ENCODE peak calls at places on chromosomes 7 and 10, in eight cellular contexts. N is ascending aorta, D is H9, Y is BJ, O is astrocyte of the spinal cord, S is tibial nerve, W is glutamatergic neuron, Q is GM12865. C is an unnamed sample.
A peak's percentile ranks its signal among the peaks of the same experiment; 100 is the strongest.

GRCh38 chr10:43584051-43584450 is 9.6 kb upstream of the ZNF239 start:
- DNase-seq in Q (no peak), W (no peak), N (no peak), Y (no peak), D (no peak), O (no peak), S (no peak), C (no peak)

GRCh38 chr10:79018591-79019011 is 50.2 kb upstream of the ZMIZ1 start:
- DNase-seq in W (no peak), Y (no peak), O (no peak), D (no peak), Q (no peak), S (no peak), N (no peak), C (no peak)

GRCh38 chr10:132507467-132507955 is 30.1 kb upstream of the INPP5A start:
- DNase-seq in S (no peak), W (no peak), Q (no peak), Y (no peak), N (no peak), O (no peak), D (peak; percentile 13), C (peak; percentile 9)

GRCh38 chr7:69364814-69365587 is 233.3 kb upstream of the AUTS2 start:
- DNase-seq in Q (peak; percentile 9), N (no peak), Y (no peak), D (no peak), S (no peak), W (no peak), O (no peak), C (no peak)

GRCh38 chr7:27053153-27053552 is 42.6 kb downstream of the HOXA1 start:
- DNase-seq in N (no peak), Y (no peak), W (no peak), Q (no peak), S (no peak), O (no peak), D (peak; percentile 39), C (no peak)

GRCh38 chr7:151327659-151328058 is 14.0 kb upstream of the NUB1 start:
- DNase-seq in N (no peak), Y (no peak), D (no peak), S (no peak), O (peak; percentile 29), W (no peak), Q (no peak), C (no peak)

GRCh38 chr7:139896288-139896687 is 67.2 kb downstream of the TBXAS1 start:
- DNase-seq in N (no peak), Y (no peak), O (no peak), S (no peak), D (no peak), Q (no peak), W (no peak), C (no peak)

GRCh38 chr7:28239823-28240204 is 59.2 kb upstream of the JAZF1 start:
- DNase-seq in S (no peak), Q (no peak), O (no peak), N (no peak), Y (no peak), W (no peak), D (no peak), C (no peak)

DNA sequence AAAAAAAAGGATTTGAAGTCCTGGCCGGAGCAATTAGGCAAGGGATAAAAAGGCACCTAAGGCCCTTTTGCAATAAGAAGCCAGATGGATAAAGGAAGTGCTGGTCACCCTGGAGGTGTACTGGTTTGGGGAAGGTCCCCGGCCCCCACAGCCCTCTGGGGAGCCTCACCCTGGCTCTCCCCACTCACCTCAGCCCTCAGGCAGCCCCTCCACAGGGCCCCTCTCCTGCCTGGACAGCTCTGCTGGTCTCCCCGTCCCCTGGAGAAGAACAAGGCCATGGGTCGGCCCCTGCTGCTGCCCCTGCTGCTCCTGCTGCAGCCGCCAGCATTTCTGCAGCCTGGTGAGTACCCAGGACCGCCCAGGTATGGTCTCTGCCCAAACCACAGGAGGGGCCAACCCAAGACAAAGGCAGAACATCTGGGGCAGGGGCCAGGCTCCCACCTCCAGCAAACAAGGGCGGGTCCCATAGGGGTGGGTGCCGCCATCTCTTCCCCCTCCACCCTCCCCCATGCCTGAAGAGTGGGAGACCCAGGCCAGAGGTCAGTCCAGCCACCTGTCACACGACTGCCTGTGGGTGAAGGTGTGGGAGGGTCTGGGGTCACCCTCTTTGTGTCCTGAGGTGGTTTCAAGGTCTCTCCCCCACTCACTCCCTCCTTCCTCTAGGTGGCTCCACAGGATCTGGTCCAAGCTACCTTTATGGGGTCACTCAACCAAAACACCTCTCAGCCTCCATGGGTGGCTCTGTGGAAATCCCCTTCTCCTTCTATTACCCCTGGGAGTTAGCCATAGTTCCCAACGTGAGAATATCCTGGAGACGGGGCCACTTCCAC is at the start of gene PILRB:
- DNase-seq in N (no peak), W (no peak), O (no peak), D (no peak), Y (no peak), S (no peak), Q (peak; percentile 38), C (no peak)
- TF ChIP-seq CTCF in N (no peak), W (no peak), O (peak; percentile 28), D (peak; percentile 40), Y (no peak), S (no peak), Q (peak; percentile 26), C (no peak)

GRCh38 chr7:76257973-76258372 is 44.5 kb upstream of the HSPB1 start:
- DNase-seq in W (peak; percentile 56), S (no peak), D (no peak), Y (no peak), N (no peak), Q (no peak), O (no peak), C (no peak)
- TF ChIP-seq CTCF in W (no peak), S (no peak), D (peak; percentile 38), Y (no peak), N (no peak), Q (no peak), O (no peak), C (no peak)

GRCh38 chr10:83677795-83678194 is 461.5 kb upstream of the GHITM start:
- DNase-seq in O (peak; percentile 18), D (no peak), Q (peak; percentile 73), Y (peak; percentile 12), W (no peak), N (no peak), S (no peak), C (no peak)
- TF ChIP-seq CTCF in O (no peak), D (no peak), Q (peak; percentile 9), Y (no peak), W (no peak), N (no peak), S (no peak), C (no peak)

DNA sequence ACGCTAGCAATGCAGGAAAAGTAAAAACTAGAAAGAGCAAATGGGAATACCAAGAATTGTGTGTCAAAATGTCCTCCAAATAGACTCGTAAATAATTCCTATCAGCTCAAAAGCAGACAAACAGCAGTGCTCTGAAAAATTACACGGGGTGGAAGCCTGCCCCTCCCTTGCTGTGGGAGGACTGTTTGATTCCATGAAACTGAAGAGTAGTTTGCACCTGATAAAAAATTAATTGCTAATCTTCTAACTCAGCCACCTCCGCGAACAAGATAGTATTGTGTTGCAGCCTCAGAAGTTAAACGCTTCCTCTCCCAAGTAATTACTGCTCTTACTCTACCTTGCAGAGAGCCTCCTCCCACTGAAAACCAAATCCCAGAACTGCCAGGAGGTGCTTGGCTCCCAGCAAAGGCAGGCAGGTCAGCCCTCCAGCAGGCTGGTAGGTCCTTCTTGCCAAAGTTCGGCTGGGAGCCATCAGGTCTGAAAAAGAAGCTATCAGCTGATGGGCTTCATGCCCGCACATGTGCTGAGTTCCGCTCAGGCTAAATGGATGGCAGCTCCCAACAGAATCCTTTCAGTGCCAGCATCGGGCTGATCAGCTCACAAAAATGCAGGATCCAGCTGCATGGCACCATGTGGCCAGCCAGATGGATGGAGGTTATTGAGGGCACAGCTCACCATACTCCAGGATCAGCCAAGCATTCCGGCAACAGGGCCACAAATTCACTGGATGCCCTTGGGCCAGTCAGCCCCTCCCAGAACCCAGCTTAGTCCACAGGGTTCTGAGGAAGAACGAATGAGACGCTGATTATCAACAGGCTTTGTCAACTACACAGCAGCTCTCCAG is 37.1 kb downstream of the MAD1L1 start:
- DNase-seq in Q (no peak), W (no peak), S (no peak), D (no peak), O (no peak), N (no peak), Y (no peak), C (no peak)
- TF ChIP-seq CTCF in Q (no peak), W (no peak), S (no peak), D (no peak), O (no peak), N (no peak), Y (no peak), C (no peak)

GRCh38 chr7:67602246-67602645 is 605.6 kb downstream of the TYW1 start:
- DNase-seq in D (no peak), Y (no peak), O (no peak), S (no peak), N (no peak), Q (no peak), W (no peak), C (no peak)

GRCh38 chr7:67608806-67609205 is 612.2 kb downstream of the TYW1 start:
- DNase-seq in S (no peak), W (no peak), Q (no peak), D (no peak), N (no peak), Y (no peak), O (no peak), C (no peak)

DNA sequence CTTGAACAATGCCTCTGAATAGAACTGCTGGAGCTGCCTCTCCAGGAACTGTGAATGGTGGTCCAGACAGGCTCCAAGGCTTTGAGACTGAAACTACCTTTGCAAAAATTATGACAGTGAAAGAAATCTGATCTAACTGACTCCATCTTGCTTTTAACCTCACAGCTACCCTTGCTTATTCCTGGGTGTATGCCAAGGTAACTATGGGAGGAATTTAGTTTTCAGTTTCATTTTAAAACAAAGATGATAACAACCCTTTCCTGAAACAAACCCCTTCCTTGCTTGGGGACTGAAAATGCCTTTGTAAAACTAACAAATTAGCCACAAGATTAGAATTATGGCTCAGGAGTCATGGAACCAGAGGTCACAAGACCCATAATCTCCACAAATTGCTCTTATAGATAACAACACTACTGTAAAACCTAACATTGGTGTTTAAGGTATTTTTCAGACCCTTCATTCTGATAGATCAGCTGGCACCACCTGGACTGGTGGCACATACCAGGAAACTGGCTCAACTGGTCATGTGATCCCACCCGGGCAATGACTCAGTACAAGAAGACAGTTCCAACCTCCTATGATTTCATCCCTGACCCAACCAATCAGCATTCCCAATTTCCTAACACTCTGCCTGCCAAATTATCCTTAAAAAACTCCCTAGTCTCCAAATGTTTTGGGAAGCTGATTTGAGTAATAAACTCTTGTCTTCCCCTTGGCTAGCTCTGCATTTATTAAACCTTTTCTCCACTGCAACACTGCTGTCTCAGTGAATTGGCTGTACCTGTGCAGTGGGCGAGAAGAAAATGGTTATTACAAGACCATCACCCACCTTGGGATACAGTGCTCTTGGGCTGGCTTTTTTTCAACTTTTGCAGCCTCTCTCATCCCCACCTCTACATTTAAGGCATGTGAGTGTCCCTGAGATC is 608.1 kb downstream of the TYW1 start:
- DNase-seq in Q (no peak), S (no peak), N (no peak), W (no peak), D (no peak), Y (no peak), O (no peak), C (no peak)
- TF ChIP-seq CTCF in Q (no peak), S (no peak), N (no peak), W (no peak), D (no peak), Y (no peak), O (no peak), C (no peak)

DNA sequence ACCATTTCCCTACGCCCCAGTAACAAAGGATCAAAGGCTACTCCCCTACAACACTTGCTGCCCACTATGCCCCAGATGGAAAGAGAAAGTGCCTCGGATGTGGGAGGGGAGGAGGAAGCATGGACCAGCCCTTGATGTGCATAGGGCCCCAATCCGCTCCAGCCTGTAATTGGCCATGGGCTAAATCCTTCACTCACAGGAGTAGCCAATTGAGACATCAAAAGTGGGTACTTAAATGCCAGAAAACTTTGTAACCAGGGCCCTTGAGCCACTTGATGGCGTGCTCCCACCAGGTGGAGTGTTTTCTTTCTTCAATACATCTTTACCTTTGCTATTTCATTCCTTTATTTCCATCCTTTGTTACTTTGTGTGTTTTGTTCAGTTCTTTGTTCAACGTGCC is 500.5 kb upstream of the LRRN3 start:
- DNase-seq in S (no peak), N (no peak), Y (no peak), D (peak; percentile 83), O (no peak), Q (peak; percentile 30), W (no peak), C (no peak)
- TF ChIP-seq CTCF in S (no peak), N (no peak), Y (no peak), D (peak; percentile 64), O (no peak), Q (no peak), W (no peak), C (no peak)